ENCODE peak calls at places on chromosome 20, in seven cellular contexts. B, R, P, Y, V, X and S are unnamed samples.

GRCh38 chr20:58576590-58576944 is 61.4 kb upstream of the APCDD1L start:
- DNase-seq in R (no peak), V (peak), Y (no peak), P (peak), B (peak), X (no peak), S (no peak)

GRCh38 chr20:58075980-58076749 is 152.3 kb downstream of the ANKRD60 start:
- DNase-seq in B (no peak), P (no peak), Y (peak), V (no peak), R (no peak), X (no peak), S (no peak)

GRCh38 chr20:41331731-41332130 is 8.9 kb upstream of the LPIN3 start:
- DNase-seq in Y (no peak), V (no peak), B (no peak), X (no peak), R (no peak), P (no peak), S (no peak)

GRCh38 chr20:29297411-29298270 is 1959.8 kb upstream of the DEFB115 start:
- DNase-seq in P (no peak), V (no peak), R (no peak), Y (no peak), X (no peak), B (no peak), S (no peak)

GRCh38 chr20:13900506-13900905 is 89.9 kb downstream of the SEL1L2 start:
- DNase-seq in B (no peak), P (no peak), Y (no peak), X (no peak), R (no peak), V (no peak), S (no peak)

GRCh38 chr20:15930324-15931305 is 642.6 kb downstream of the KIF16B start:
- DNase-seq in X (peak), R (no peak), V (no peak), Y (peak), B (no peak), P (no peak), S (no peak)

GRCh38 chr20:25389381-25389857 is 1.2 kb downstream of the ABHD12 start:
- DNase-seq in X (peak), B (no peak), R (no peak), Y (peak), P (no peak), V (no peak), S (no peak)

GRCh38 chr20:46548688-46549087 is 1.8 kb downstream of the OCSTAMP start:
- DNase-seq in V (no peak), R (no peak), X (no peak), P (no peak), Y (no peak), B (no peak), S (no peak)

GRCh38 chr20:13430346-13431002 is 208.3 kb downstream of the TASP1 start:
- DNase-seq in Y (peak), X (no peak), R (no peak), P (no peak), V (no peak), B (no peak), S (no peak)

GRCh38 chr20:37194616-37195015 is 15.3 kb upstream of the MROH8 start:
- DNase-seq in Y (no peak), V (no peak), B (no peak), X (no peak), R (no peak), P (no peak), S (no peak)

GRCh38 chr20:30602424-30602823 is 655.0 kb upstream of the DEFB115 start:
- DNase-seq in Y (no peak), B (no peak), V (no peak), X (no peak), R (no peak), P (no peak), S (no peak)

GRCh38 chr20:15399781-15400180 is 1062.4 kb upstream of the FLRT3 start:
- DNase-seq in Y (no peak), P (no peak), B (no peak), R (no peak), X (no peak), V (no peak), S (no peak)

GRCh38 chr20:60481742-60482133 is 523.5 kb downstream of the CDH26 start:
- DNase-seq in P (no peak), B (no peak), R (no peak), V (no peak), X (no peak), Y (no peak), S (no peak)

GRCh38 chr20:32877507-32877906 is 18.8 kb downstream of the EFCAB8 start:
- DNase-seq in V (no peak), X (no peak), Y (peak), R (no peak), B (no peak), P (no peak), S (no peak)

GRCh38 chr20:39271205-39271604 is 309.1 kb downstream of the DHX35 start:
- DNase-seq in R (no peak), V (peak), B (no peak), Y (no peak), X (peak), P (no peak), S (no peak)

GRCh38 chr20:11018668-11019170 is 344.9 kb upstream of the JAG1 start:
- DNase-seq in R (no peak), P (no peak), Y (no peak), B (no peak), V (no peak), X (peak), S (no peak)

GRCh38 chr20:2709205-2709981 is 16.8 kb downstream of the EBF4 start:
- DNase-seq in V (no peak), R (no peak), B (no peak), X (no peak), Y (no peak), P (no peak), S (no peak)

GRCh38 chr20:58870293-58871014 is 17.9 kb downstream of the GNAS start:
- DNase-seq in V (peak), Y (peak), P (peak), B (peak), R (no peak), X (peak), S (no peak)

GRCh38 chr20:41222703-41223102 is 85.4 kb downstream of the PLCG1 start:
- DNase-seq in B (no peak), V (no peak), R (no peak), X (no peak), P (no peak), Y (peak), S (no peak)

GRCh38 chr20:53706008-53706481 is 112.4 kb upstream of the ZNF217 start:
- DNase-seq in B (no peak), V (no peak), P (no peak), R (no peak), Y (peak), X (no peak), S (no peak)

GRCh38 chr20:37357481-37358365 is 11.8 kb downstream of the SRC start:
- DNase-seq in B (peak), X (no peak), P (no peak), V (peak), Y (no peak), R (no peak), S (no peak)

GRCh38 chr20:17696287-17696686 is 3.5 kb upstream of the BANF2 start:
- DNase-seq in P (no peak), Y (no peak), V (no peak), R (no peak), X (no peak), B (no peak), S (no peak)

GRCh38 chr20:46696791-46697279 is 7.6 kb upstream of the TP53RK start:
- DNase-seq in X (no peak), Y (no peak), V (no peak), B (no peak), R (no peak), P (no peak), S (no peak)

GRCh38 chr20:1810572-1810925 is 84.7 kb upstream of the SIRPA start:
- DNase-seq in P (no peak), X (no peak), V (no peak), B (no peak), Y (no peak), R (no peak), S (no peak)

GRCh38 chr20:58099291-58099915 is 129.1 kb downstream of the ANKRD60 start:
- DNase-seq in X (no peak), Y (no peak), R (no peak), B (no peak), P (no peak), V (no peak), S (no peak)

GRCh38 chr20:2872304-2873009 is 824 bp upstream of the PTPRA start:
- DNase-seq in V (peak), Y (peak), R (peak), X (peak), B (peak), P (peak), S (no peak)

GRCh38 chr20:10714236-10714975 is 40.6 kb upstream of the JAG1 start:
- DNase-seq in Y (no peak), V (no peak), R (no peak), X (no peak), B (no peak), P (no peak), S (no peak)

GRCh38 chr20:53707341-53708102 is 113.9 kb upstream of the ZNF217 start:
- DNase-seq in B (no peak), R (no peak), P (no peak), V (no peak), X (no peak), Y (peak), S (no peak)

GRCh38 chr20:25090492-25091429 is 8.8 kb upstream of the VSX1 start:
- DNase-seq in X (no peak), B (peak), P (no peak), Y (no peak), V (no peak), R (peak), S (no peak)

GRCh38 chr20:47318596-47319516 is 37.6 kb downstream of the ZMYND8 start:
- DNase-seq in B (peak), V (peak), R (no peak), Y (peak), P (peak), X (peak), S (no peak)

GRCh38 chr20:39103732-39104131 is 141.6 kb downstream of the DHX35 start:
- DNase-seq in R (no peak), X (no peak), B (no peak), V (no peak), Y (no peak), P (no peak), S (no peak)

GRCh38 chr20:10586296-10586695 is 87.5 kb downstream of the JAG1 start:
- DNase-seq in B (no peak), P (no peak), V (no peak), Y (no peak), R (no peak), X (no peak), S (no peak)

GRCh38 chr20:3021327-3021726 is 22.1 kb upstream of the GNRH2 start:
- DNase-seq in Y (no peak), P (no peak), V (no peak), X (no peak), B (no peak), R (no peak), S (no peak)

GRCh38 chr20:41649489-41649888 is 31.3 kb upstream of the CHD6 start:
- DNase-seq in X (no peak), P (no peak), B (no peak), V (no peak), Y (no peak), R (no peak), S (no peak)

GRCh38 chr20:8875586-8875985 is 193.3 kb upstream of the PLCB4 start:
- DNase-seq in R (no peak), X (no peak), B (no peak), V (no peak), Y (peak), P (no peak), S (no peak)

DNA sequence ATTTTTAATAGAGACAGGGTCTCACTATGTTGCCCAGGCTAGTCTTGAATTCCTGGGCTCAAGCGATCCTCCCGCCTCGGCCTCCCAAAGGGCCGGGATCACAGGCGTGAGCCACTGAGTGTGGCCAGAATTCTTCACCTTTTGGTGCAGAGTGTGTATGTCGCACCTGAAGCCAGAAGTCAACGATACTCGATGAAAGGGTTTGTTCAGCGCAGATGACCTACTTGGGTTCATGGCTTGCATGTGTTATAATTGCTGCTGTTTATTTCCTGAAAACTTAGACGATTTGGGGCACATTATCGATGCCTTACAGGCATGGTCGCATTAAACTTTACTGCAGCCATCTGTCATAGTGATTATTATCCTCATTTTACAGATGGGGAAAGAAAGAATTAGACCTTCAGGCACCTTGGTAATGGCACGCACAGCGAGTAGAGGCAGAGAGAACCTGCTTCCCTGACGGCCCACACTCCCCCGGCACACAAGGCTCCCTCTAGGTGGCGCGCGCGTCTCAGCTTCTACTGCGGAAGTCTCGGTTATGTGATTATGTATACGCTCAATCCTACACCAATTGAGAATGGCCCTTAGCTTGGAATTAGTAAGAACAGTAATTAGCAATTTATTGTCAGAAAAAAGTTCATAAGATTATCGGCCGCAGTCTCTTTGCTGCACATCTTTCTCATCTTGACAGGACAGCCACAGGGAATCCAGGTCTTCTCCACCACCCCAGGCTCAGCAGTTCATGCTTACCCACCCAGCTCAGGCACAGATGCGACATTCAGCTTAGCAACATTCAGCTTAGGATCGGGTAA is 212.8 kb upstream of the PROKR2 start:
- DNase-seq in P (peak), B (peak), V (peak), Y (peak), R (peak), X (peak), S (peak)
- H3K4me3 ChIP-seq in P (no peak), B (no peak), V (peak), Y (no peak), R (peak), X (no peak), S (peak)

GRCh38 chr20:48359692-48360337 is 468.0 kb downstream of the PREX1 start:
- DNase-seq in V (no peak), X (no peak), B (peak), P (no peak), Y (no peak), R (no peak), S (no peak)
- H3K4me3 ChIP-seq in V (no peak), X (no peak), B (peak), P (no peak), Y (no peak), R (no peak), S (no peak)

DNA sequence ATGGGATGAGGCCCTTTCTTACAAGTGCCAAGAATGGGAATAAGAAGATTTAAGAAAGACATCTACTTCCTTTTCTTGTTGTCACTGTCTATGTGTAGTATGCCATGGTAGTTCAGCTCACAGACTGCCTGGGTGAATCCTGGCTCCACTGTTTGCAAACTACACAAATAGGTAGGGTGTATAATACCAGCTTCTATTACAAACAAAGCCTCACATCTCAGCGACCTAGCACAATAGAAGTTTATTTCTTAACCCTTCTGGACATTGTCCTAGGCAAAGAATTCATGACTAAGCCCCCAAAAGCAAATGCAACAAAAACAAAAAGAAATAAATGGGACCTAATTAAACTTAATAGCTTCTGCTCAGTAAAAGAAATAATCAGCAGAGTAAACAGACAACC is 74.5 kb downstream of the LINC00237 start:
- DNase-seq in Y (no peak), P (no peak), X (no peak), B (no peak), V (no peak), R (no peak), S (no peak)
- H3K4me3 ChIP-seq in Y (no peak), P (no peak), X (no peak), B (no peak), V (no peak), R (no peak), S (no peak)

GRCh38 chr20:50348118-50348517 is 157.5 kb downstream of the CEBPB start:
- DNase-seq in B (peak), X (no peak), R (no peak), P (peak), Y (no peak), V (no peak), S (no peak)
- H3K4me3 ChIP-seq in B (no peak), X (no peak), R (no peak), P (no peak), Y (no peak), V (no peak), S (no peak)

GRCh38 chr20:4813076-4813838 is 91.5 kb downstream of the PRND start:
- DNase-seq in X (no peak), B (peak), R (no peak), V (no peak), Y (no peak), P (peak), S (no peak)

GRCh38 chr20:4811661-4812181 is 90.0 kb downstream of the PRND start:
- DNase-seq in P (peak), X (no peak), R (peak), V (peak), Y (no peak), B (peak), S (no peak)

GRCh38 chr20:4812216-4812615 is 90.5 kb downstream of the PRND start:
- DNase-seq in B (no peak), R (no peak), Y (no peak), X (no peak), P (no peak), V (no peak), S (no peak)

GRCh38 chr20:4811257-4811656 is 89.5 kb downstream of the PRND start:
- DNase-seq in R (no peak), V (no peak), X (no peak), B (no peak), Y (no peak), P (no peak), S (no peak)

DNA sequence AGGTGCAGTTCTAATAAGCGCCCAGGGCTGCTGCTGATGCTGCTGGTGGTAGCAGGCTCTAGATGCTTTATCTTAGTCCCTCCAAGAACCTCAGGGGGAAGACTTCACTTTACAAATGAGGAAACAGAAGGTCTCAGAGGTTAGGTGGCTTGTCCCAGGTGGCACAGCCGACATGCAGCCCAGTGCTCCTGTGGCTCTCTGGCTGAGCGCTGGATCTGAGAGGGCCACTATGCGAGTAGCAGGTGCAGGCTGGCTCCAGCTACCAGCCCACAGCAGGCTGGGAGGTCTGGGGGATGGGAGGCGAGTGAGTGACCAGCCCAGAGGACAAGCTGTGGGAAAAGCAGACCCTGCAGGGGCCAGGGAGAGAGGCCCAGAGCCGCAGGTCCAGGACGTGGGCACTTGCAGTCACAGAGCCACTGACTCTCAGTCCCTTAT is 90.9 kb downstream of the PRND start:
- DNase-seq in R (no peak), Y (no peak), X (no peak), P (no peak), B (peak), V (no peak), S (no peak)
- H3K4me3 ChIP-seq in R (peak), Y (no peak), X (no peak), P (no peak), B (peak), V (peak), S (no peak)

GRCh38 chr20:21515300-21516179 is 1.7 kb upstream of the NKX2-2 start:
- DNase-seq in Y (no peak), X (peak), V (no peak), B (no peak), P (no peak), R (no peak), S (no peak)
- H3K4me3 ChIP-seq in Y (no peak), X (peak), V (no peak), B (no peak), P (no peak), R (no peak), S (peak)